ENCODE peak calls at places on chromosomes 6 and 20, in four cellular contexts. O, Q, L and Z are unnamed samples.
A peak's percentile ranks its signal among the peaks of the same experiment; 100 is the strongest.

GRCh38 chr20:8176276-8176675 is 44.2 kb downstream of the PLCB1 start:
- DNase-seq in O (no peak), Q (no peak), L (no peak), Z (no peak)

GRCh38 chr6:43311681-43312080 is 3.1 kb upstream of the CRIP3 start:
- DNase-seq in O (no peak), Q (no peak), L (no peak), Z (no peak)

GRCh38 chr6:116461563-116462507 is 660 bp downstream of the CALHM6 start:
- DNase-seq in O (no peak), Q (no peak), L (no peak), Z (peak; percentile 86)

GRCh38 chr20:59221049-59221748 is 57.6 kb downstream of the ZNF831 start:
- DNase-seq in O (no peak), Q (peak; percentile 13), L (no peak), Z (no peak)

GRCh38 chr20:6209093-6209492 is 86.3 kb upstream of the FERMT1 start:
- DNase-seq in O (no peak), Q (no peak), L (no peak), Z (no peak)

GRCh38 chr6:166957087-166957804 is 896 bp upstream of the RNASET2 start:
- DNase-seq in O (peak; percentile 65), Q (peak; percentile 87), L (no peak), Z (peak; percentile 21)

GRCh38 chr20:51143652-51144051 is 120.7 kb upstream of the KCNG1 start:
- DNase-seq in O (no peak), Q (no peak), L (no peak), Z (no peak)

GRCh38 chr6:13989424-13990144 is 64.8 kb downstream of the RNF182 start:
- DNase-seq in O (peak; percentile 56), Q (no peak), L (no peak), Z (no peak)

GRCh38 chr6:89853068-89853467 is 23.4 kb downstream of the CASP8AP2 start:
- DNase-seq in O (no peak), Q (no peak), L (no peak), Z (no peak)
- TF ChIP-seq NR2C2 in O (no peak), Q (no peak), L (no peak), Z (no peak)

GRCh38 chr6:99390896-99391295 is 3.1 kb downstream of the COQ3 start:
- DNase-seq in O (no peak), Q (no peak), L (no peak), Z (no peak)
- TF ChIP-seq NR2C2 in O (no peak), Q (no peak), L (no peak), Z (no peak)

GRCh38 chr20:52993091-52993490 is 20.9 kb downstream of the TSHZ2 start:
- DNase-seq in O (no peak), Q (no peak), L (no peak), Z (no peak)
- TF ChIP-seq NR2C2 in O (no peak), Q (no peak), L (no peak), Z (no peak)

DNA sequence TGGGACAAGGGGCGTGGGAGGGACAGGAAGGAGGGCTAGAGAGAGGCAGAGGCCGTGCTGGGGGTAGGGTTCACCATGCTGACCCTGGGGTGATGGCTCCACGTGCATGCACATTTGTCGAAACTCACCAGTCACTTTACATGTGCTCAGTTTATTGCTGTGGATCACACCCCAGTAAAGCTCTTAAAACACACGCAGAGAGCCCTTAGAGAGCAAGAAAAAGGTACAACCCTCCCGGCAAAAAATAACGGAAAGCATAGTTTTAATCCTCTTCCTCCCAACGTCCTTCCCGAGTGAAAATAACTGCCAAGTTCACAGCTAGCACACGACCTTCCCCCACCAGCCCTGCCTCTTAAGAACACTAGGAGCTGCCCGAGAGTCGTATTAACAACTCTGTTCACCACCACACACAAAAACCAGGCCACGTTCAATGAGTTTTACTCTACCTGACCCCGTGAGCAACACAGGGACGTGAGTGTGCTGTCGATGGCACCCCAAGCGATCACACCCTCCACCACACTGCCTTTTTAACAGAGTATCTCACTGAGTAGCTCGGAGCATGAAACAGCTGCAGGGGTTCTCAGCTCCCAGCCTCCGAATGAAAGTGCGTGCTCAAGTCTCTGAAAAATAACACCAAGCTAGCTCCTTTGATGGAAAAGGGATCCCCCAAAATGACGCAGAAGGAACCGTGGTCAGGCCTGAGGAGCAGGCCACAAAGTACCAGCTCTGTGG is 39.7 kb downstream of the TAF4 start:
- DNase-seq in O (peak; percentile 72), Q (peak; percentile 30), L (no peak), Z (no peak)
- TF ChIP-seq NR2C2 in O (no peak), Q (peak; percentile 18), L (no peak), Z (no peak)

GRCh38 chr20:54619181-54619580 is 143.8 kb downstream of the DOK5 start:
- DNase-seq in O (no peak), Q (no peak), L (no peak), Z (no peak)
- TF ChIP-seq NR2C2 in O (no peak), Q (no peak), L (no peak), Z (no peak)